ENCODE peak calls at places on chromosome 10, in eight cellular contexts. I is neural progenitor cell, P is MM.1S, B is upper lobe of left lung, S is transverse colon, K is psoas muscle, O is K562, J is spleen. W is an unnamed sample.

GRCh38 chr10:72353963-72354355 is 760 bp downstream of the DNAJB12 start:
- DNase-seq in I (peak; percentile 64), P (no peak), B (peak; percentile 79), S (no peak), K (peak; percentile 43), O (peak; percentile 75), J (peak; percentile 89), W (no peak)

GRCh38 chr10:120042705-120043104 is 150.2 kb downstream of the SEC23IP start:
- DNase-seq in I (no peak), P (no peak), B (no peak), S (no peak), K (no peak), O (no peak), J (no peak), W (no peak)

GRCh38 chr10:99395750-99396445 is 34.5 kb downstream of the GOT1 start:
- DNase-seq in I (no peak), P (no peak), B (no peak), S (no peak), K (no peak), O (no peak), J (no peak), W (no peak)

GRCh38 chr10:59625842-59626522 is 83.7 kb downstream of the SLC16A9 start:
- DNase-seq in I (peak; percentile 89), P (peak; percentile 76), B (no peak), S (peak; percentile 23), K (no peak), O (peak; percentile 68), J (no peak), W (peak; percentile 55)

GRCh38 chr10:21529236-21529910 is 3.9 kb upstream of the SKIDA1 start:
- DNase-seq in I (no peak), P (no peak), B (no peak), S (no peak), K (no peak), O (no peak), J (no peak), W (no peak)

GRCh38 chr10:7593905-7594304 is 72.9 kb downstream of the ITIH5 start:
- DNase-seq in I (no peak), P (no peak), B (no peak), S (no peak), K (no peak), O (no peak), J (peak; percentile 34), W (no peak)

GRCh38 chr10:34800624-34801023 is 14.5 kb downstream of the PARD3 start:
- DNase-seq in I (no peak), P (no peak), B (no peak), S (no peak), K (no peak), O (no peak), J (no peak), W (no peak)

GRCh38 chr10:89888647-89889046 is 187.3 kb downstream of the KIF20B start:
- DNase-seq in I (no peak), P (peak; percentile 76), B (no peak), S (no peak), K (no peak), O (no peak), J (no peak), W (no peak)

GRCh38 chr10:125848371-125848770 is 25.0 kb downstream of the BCCIP start:
- DNase-seq in I (no peak), P (no peak), B (no peak), S (no peak), K (no peak), O (no peak), J (no peak), W (no peak)

GRCh38 chr10:31069411-31069810 is 37.7 kb upstream of the ZNF438 start:
- DNase-seq in I (peak; percentile 45), P (no peak), B (no peak), S (no peak), K (no peak), O (no peak), J (no peak), W (no peak)

GRCh38 chr10:61950449-61951143 is 49.1 kb downstream of the ARID5B start:
- DNase-seq in I (no peak), P (no peak), B (no peak), S (no peak), K (no peak), O (no peak), J (no peak), W (no peak)

GRCh38 chr10:12975906-12976305 is 25.6 kb downstream of the CCDC3 start:
- DNase-seq in I (no peak), P (no peak), B (no peak), S (no peak), K (no peak), O (no peak), J (no peak), W (no peak)

GRCh38 chr10:29130190-29130673 is 158.6 kb upstream of the LYZL1 start:
- DNase-seq in I (peak; percentile 15), P (peak; percentile 13), B (no peak), S (no peak), K (no peak), O (peak; percentile 52), J (no peak), W (no peak)

GRCh38 chr10:93816123-93816747 is 58.5 kb downstream of the LGI1 start:
- DNase-seq in I (peak; percentile 85), P (peak; percentile 63), B (peak; percentile 66), S (peak; percentile 72), K (peak; percentile 43), O (peak; percentile 14), J (peak; percentile 81), W (peak; percentile 50)

GRCh38 chr10:71382028-71382427 is 14.7 kb upstream of the CDH23 start:
- DNase-seq in I (no peak), P (no peak), B (no peak), S (no peak), K (no peak), O (no peak), J (no peak), W (no peak)

GRCh38 chr10:17326377-17326776 is 98.3 kb downstream of the VIM start:
- DNase-seq in I (no peak), P (no peak), B (no peak), S (no peak), K (no peak), O (no peak), J (no peak), W (no peak)
- H3K4me3 ChIP-seq in I (no peak overlapping the region), P (no peak overlapping the region), B (no peak overlapping the region), S (no peak overlapping the region), K (no peak overlapping the region), O (no peak overlapping the region), J (no peak overlapping the region), W (no peak overlapping the region)

GRCh38 chr10:45625879-45626278 is 46.7 kb downstream of the ZFAND4 start:
- DNase-seq in I (no peak), P (no peak), B (no peak), S (no peak), K (no peak), O (no peak), J (no peak), W (no peak)
- H3K27me3 ChIP-seq in I (no peaks in the 10 kb centered on the region), P (no peaks in the 10 kb centered on the region), B (no peaks in the 10 kb centered on the region), S (no peaks in the 10 kb centered on the region), K (no peaks in the 10 kb centered on the region), O (no peaks in the 10 kb centered on the region), J (no peaks in the 10 kb centered on the region), W (no peaks in the 10 kb centered on the region)

DNA sequence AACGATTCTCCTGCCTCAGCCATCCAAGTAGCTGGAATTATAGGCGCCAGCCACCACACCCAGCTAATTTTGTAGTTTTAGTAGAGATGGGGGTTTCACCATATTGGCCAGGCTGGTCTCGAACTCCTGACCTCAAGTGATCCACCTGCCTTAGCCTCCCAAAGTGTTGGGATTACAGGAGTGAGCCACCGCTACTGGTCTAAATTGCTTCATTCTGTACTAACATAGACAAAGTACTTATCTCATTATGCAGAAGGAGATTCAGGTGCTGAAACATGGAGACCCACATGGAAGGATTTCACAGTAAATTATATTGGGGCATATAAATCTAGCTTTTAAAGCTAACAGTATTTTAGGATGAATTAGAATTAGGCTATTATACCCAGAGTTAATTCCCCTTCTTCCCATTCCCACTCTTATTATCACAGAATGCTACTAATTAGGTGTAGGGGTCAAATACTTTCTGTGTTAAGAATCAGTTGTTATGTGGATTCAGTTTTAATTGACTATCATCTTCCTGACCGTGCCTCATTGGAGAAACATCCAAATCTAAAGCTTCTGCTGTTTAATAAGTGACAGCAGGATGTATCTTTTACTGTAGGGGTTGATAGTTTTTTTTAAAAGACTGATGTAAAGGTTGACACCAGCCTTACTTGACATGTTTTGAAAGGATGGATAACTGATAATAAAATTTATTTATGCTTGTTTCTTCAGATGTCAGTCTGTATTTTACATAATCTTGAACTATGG is 27.2 kb downstream of the ADK start:
- DNase-seq in I (no peak), P (no peak), B (no peak), S (no peak), K (no peak), O (no peak), J (no peak), W (no peak)
- H3K4me3 ChIP-seq in I (no peak overlapping the region), P (no peak overlapping the region), B (no peak overlapping the region), S (no peak overlapping the region), K (no peak overlapping the region), O (peak overlapping the region; percentile 35), J (no peak overlapping the region), W (no peak overlapping the region)

GRCh38 chr10:27741173-27742091 is 4.2 kb downstream of the MKX start:
- DNase-seq in I (peak; percentile 51), P (no peak), B (peak; percentile 80), S (peak; percentile 14), K (peak; percentile 18), O (no peak), J (peak; percentile 74), W (no peak)
- H3K27me3 ChIP-seq in I (peaks cover 100% of the 10 kb centered on the region), P (peaks cover 13% of the 10 kb centered on the region), B (peaks cover 41% of the 10 kb centered on the region), S (peaks cover 75% of the 10 kb centered on the region), K (peaks cover 34% of the 10 kb centered on the region), O (peaks cover 11% of the 10 kb centered on the region), J (peaks cover 66% of the 10 kb centered on the region), W (peaks cover 44% of the 10 kb centered on the region)

DNA sequence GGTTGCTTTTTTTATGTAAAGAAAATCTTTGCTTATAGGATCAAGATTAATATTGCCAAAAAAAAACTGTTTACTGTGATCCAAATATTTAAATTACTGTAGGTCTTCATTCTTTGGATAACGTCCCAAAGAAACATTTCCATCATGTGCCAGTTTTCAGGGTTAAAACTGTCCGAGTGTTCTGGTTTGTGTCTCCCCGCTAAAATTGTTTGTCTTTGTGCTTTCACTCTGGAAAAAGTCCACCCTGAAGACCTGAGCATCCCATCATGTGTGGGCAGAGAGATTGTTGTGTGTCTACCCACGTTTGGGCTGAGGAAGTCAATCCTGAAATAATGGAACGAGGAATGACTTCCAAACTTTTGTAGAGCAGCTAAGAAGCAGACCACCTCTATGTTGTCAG is 95.6 kb upstream of the CELF2 start:
- DNase-seq in I (no peak), P (no peak), B (no peak), S (no peak), K (no peak), O (no peak), J (no peak), W (no peak)
- H3K4me3 ChIP-seq in I (no peak overlapping the region), P (no peak overlapping the region), B (no peak overlapping the region), S (no peak overlapping the region), K (no peak overlapping the region), O (no peak overlapping the region), J (no peak overlapping the region), W (no peak overlapping the region)

DNA sequence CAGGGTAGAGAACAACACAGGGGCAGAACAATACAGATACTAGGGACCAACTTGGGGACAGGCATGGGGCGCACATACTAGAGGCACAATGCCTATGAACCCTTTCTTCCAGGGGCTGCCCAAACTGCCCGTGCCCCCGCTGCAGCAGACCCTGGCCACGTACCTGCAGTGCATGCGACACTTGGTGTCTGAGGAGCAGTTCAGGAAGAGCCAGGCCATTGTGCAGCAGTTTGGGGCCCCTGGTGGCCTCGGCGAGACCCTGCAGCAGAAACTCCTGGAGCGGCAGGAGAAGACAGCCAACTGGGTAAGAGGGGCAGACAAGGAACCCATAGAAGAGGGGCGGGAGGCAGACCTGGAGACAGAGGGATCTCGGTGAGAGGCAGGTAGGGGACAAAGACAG is 5.8 kb downstream of the CHAT start:
- DNase-seq in I (peak; percentile 27), P (no peak), B (no peak), S (no peak), K (no peak), O (peak; percentile 31), J (peak; percentile 48), W (no peak)
- H3K27me3 ChIP-seq in I (peaks cover 53% of the 10 kb centered on the region), P (peaks cover 28% of the 10 kb centered on the region), B (peaks cover 10% of the 10 kb centered on the region), S (peaks cover 41% of the 10 kb centered on the region), K (peaks cover 17% of the 10 kb centered on the region), O (peaks cover 13% of the 10 kb centered on the region), J (peaks cover 64% of the 10 kb centered on the region), W (peaks cover 21% of the 10 kb centered on the region)

W was measured in iPS DF 6.9.